ENCODE peak calls at places on chromosomes 7 and 10, in five cellular contexts. P is PC-3, U is hepatocyte, H is esophagus muscularis mucosa, V is WERI-Rb-1. M is an unnamed sample.

GRCh38 chr10:22615819-22616499 is 98.4 kb downstream of the PIP4K2A start:
- DNase-seq in P (peak; percentile 82), U (peak; percentile 40), H (no peak), V (no peak), M (no peak)

GRCh38 chr7:69768986-69769595 is 170.8 kb downstream of the AUTS2 start:
- DNase-seq in P (no peak), U (no peak), H (no peak), V (no peak), M (no peak)

GRCh38 chr10:89245802-89246201 is 5.8 kb downstream of the LIPA start:
- DNase-seq in P (no peak), U (no peak), H (no peak), V (no peak), M (no peak)

GRCh38 chr10:31758495-31758894 is 170.1 kb downstream of the ARHGAP12 start:
- DNase-seq in P (no peak), U (peak; percentile 22), H (no peak), V (no peak), M (peak; percentile 39)

GRCh38 chr7:65448824-65449504 is 75.3 kb downstream of the ZNF92 start:
- DNase-seq in P (peak; percentile 88), U (no peak), H (no peak), V (no peak), M (no peak)

GRCh38 chr7:114432627-114433026 is 18.0 kb downstream of the FOXP2 start:
- DNase-seq in P (no peak), U (no peak), H (no peak), V (no peak), M (no peak)

GRCh38 chr10:50325449-50326188 is 74.3 kb upstream of the ASAH2 start:
- DNase-seq in P (peak; percentile 100), U (no peak), H (no peak), V (no peak), M (peak; percentile 87)

GRCh38 chr10:122494833-122495232 is 33.5 kb downstream of the HTRA1 start:
- DNase-seq in P (peak; percentile 83), U (no peak), H (no peak), V (no peak), M (peak; percentile 94)

GRCh38 chr10:111973306-111973705 is 210.3 kb downstream of the GPAM start:
- DNase-seq in P (no peak), U (no peak), H (no peak), V (no peak), M (no peak)

GRCh38 chr10:131065673-131066331 is 245.7 kb downstream of the TCERG1L start:
- DNase-seq in P (no peak), U (no peak), H (no peak), V (no peak), M (peak; percentile 12)

GRCh38 chr10:21515581-21516269 is 9.8 kb downstream of the SKIDA1 start:
- DNase-seq in P (no peak), U (no peak), H (no peak), V (no peak), M (no peak)

GRCh38 chr10:64215088-64215487 is 693.9 kb downstream of the REEP3 start:
- DNase-seq in P (peak; percentile 51), U (no peak), H (no peak), V (no peak), M (no peak)

GRCh38 chr10:98487692-98488091 is 41.0 kb upstream of the HPS1 start:
- DNase-seq in P (no peak), U (no peak), H (no peak), V (no peak), M (no peak)

GRCh38 chr10:127155221-127155620 is 41.2 kb downstream of the INSYN2A start:
- DNase-seq in P (no peak), U (no peak), H (no peak), V (no peak), M (peak; percentile 38)

GRCh38 chr7:23247602-23248335 is 1.2 kb downstream of the GPNMB start:
- DNase-seq in P (no peak), U (no peak), H (no peak), V (no peak), M (peak; percentile 46)

GRCh38 chr7:114864278-114864677 is 57.6 kb upstream of the MDFIC start:
- DNase-seq in P (peak; percentile 48), U (no peak), H (no peak), V (no peak), M (no peak)

GRCh38 chr10:43843331-43844101 is 194.8 kb upstream of the ZNF32 start:
- DNase-seq in P (no peak), U (no peak), H (peak; percentile 94), V (no peak), M (peak; percentile 90)

GRCh38 chr10:89574348-89574747 is 39.0 kb upstream of the SLC16A12 start:
- DNase-seq in P (no peak), U (no peak), H (no peak), V (no peak), M (no peak)

GRCh38 chr10:44662002-44662401 is 249.1 kb upstream of the TMEM72 start:
- DNase-seq in P (no peak), U (no peak), H (no peak), V (no peak), M (no peak)

GRCh38 chr10:28833313-28833712 is 156.0 kb downstream of the BAMBI start:
- DNase-seq in P (no peak), U (no peak), H (no peak), V (no peak), M (no peak)

GRCh38 chr7:155371331-155371883 is 73.7 kb downstream of the INSIG1 start:
- DNase-seq in P (no peak), U (no peak), H (no peak), V (no peak), M (peak; percentile 49)

GRCh38 chr10:67837519-67838314 is at the start of gene DNAJC12:
- DNase-seq in P (peak; percentile 78), U (peak; percentile 62), H (peak; percentile 34), V (peak; percentile 15), M (no peak)

GRCh38 chr7:122556873-122557542 is 141.9 kb downstream of the RNF133 start:
- DNase-seq in P (no peak), U (no peak), H (no peak), V (no peak), M (no peak)

GRCh38 chr7:48708635-48709034 is 215.7 kb upstream of the CDC14C start:
- DNase-seq in P (no peak), U (no peak), H (no peak), V (peak; percentile 23), M (no peak)

GRCh38 chr10:131849591-131850489 is 51.0 kb upstream of the PPP2R2D start:
- DNase-seq in P (no peak), U (no peak), H (no peak), V (no peak), M (peak; percentile 42)

GRCh38 chr10:58588673-58589265 is 76.1 kb downstream of the BICC1 start:
- DNase-seq in P (peak; percentile 58), U (no peak), H (no peak), V (peak; percentile 10), M (no peak)

GRCh38 chr10:115745943-115746342 is 527.1 kb downstream of the GFRA1 start:
- DNase-seq in P (no peak), U (no peak), H (no peak), V (no peak), M (no peak)

GRCh38 chr10:24456319-24456718 is 247.4 kb downstream of the KIAA1217 start:
- DNase-seq in P (peak; percentile 78), U (peak; percentile 44), H (no peak), V (peak; percentile 20), M (no peak)

GRCh38 chr7:142626420-142627035 is 122.7 kb upstream of the PRSS1 start:
- DNase-seq in P (peak; percentile 60), U (peak; percentile 66), H (no peak), V (peak; percentile 73), M (peak; percentile 44)

GRCh38 chr7:121336579-121336978 is 7.8 kb downstream of the WNT16 start:
- DNase-seq in P (no peak), U (no peak), H (no peak), V (no peak), M (no peak)

GRCh38 chr7:121339082-121339481 is 10.3 kb downstream of the WNT16 start:
- DNase-seq in P (no peak), U (no peak), H (no peak), V (no peak), M (no peak)

GRCh38 chr7:121334376-121334775 is 5.6 kb downstream of the WNT16 start:
- DNase-seq in P (no peak), U (no peak), H (no peak), V (no peak), M (no peak)

GRCh38 chr7:121334875-121335648 is 6.3 kb downstream of the WNT16 start:
- DNase-seq in P (no peak), U (no peak), H (no peak), V (no peak), M (no peak)

DNA sequence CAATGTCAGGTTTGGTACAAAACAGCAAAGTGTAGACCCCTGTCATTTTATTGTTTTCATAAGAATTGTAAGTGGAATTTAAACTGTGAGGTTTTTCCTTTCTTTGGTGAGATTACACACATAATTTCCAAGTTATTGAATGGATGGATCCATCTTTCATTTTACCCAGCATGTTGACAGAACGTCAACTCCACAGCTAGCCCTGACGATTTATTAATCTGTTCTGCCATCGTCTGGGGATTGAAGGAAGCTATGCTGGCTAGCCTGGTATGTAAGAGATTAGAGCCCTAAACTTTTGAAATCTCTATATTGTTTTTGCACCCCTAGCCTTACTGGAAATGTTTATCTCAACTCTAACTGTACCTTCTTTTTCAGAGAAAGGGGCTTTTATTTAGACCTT is 8.6 kb downstream of the WNT16 start:
- DNase-seq in P (peak; percentile 56), U (no peak), H (no peak), V (peak; percentile 18), M (no peak)
- TF ChIP-seq CTCF in P (peak; percentile 65), U (peak; percentile 37), H (no peak), V (peak; percentile 15), M (no peak)

GRCh38 chr7:5053175-5053574 is 7.5 kb downstream of the RBAK start:
- DNase-seq in P (no peak), U (no peak), H (no peak), V (no peak), M (no peak)
- H3K36me3 ChIP-seq in P (peaks cover 88% of the 10 kb centered on the region), U (peaks cover 23% of the 10 kb centered on the region), H (peaks cover 78% of the 10 kb centered on the region), V (peaks cover 18% of the 10 kb centered on the region), M (peaks cover 82% of the 10 kb centered on the region)

DNA sequence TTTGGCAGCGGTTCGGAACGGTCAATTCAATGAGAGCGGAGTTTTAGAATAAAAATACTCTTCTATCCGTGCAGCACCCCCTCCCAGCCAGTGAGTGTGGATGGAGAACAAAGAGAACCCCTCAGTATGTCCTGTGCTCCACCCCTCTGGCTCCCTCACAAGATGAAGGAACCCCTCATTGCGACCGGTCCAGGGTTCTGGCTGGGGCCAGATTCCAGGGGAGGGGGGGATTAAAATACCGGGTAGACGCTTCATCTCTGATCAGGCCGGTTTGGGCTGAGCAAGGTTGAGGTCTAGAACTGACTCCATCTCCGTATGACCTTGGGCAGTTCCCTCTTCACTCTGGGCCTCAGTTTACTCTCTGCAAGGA is 5.9 kb downstream of the CYP26C1 start:
- DNase-seq in P (no peak), U (no peak), H (no peak), V (no peak), M (no peak)
- H3K27ac ChIP-seq in P (no peak overlapping the region), U (no peak overlapping the region), H (no peak overlapping the region), V (no peak overlapping the region), M (no peak overlapping the region)

GRCh38 chr10:84054743-84055142 is 84.6 kb upstream of the GHITM start:
- DNase-seq in P (no peak), U (no peak), H (no peak), V (peak; percentile 11), M (no peak)
- TF ChIP-seq CTCF in P (no peak), U (no peak), H (no peak), V (peak; percentile 59), M (no peak)

DNA sequence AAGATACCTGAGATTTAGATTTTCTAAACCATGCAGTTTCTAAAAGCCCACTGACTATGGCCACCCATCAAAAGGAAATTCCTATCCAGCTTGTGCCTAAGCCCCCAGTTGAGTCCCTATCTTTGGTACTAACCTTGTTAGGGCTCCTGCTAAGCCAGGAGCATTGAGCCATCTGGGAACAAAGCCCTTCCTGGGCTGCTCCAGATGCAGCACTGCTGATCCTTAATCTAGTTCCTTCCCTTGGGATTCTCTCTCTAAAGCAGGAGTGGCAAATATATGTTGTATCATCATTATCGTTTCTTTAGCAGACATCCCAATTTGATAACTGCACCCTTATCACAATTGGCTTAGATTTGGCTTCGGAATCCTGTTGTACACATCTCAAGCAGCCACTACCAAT is 24.7 kb upstream of the PDLIM1 start:
- DNase-seq in P (no peak), U (no peak), H (no peak), V (peak; percentile 65), M (no peak)
- H3K36me3 ChIP-seq in P (no peaks in the 10 kb centered on the region), U (no peaks in the 10 kb centered on the region), H (peaks cover 76% of the 10 kb centered on the region), V (no peaks in the 10 kb centered on the region), M (peaks cover 73% of the 10 kb centered on the region)